ENCODE peak calls at places on chromosomes 11 and 22, in nine cellular contexts. Q, K, T, D, M, E, W, V and O are unnamed samples.
A peak's percentile ranks its signal among the peaks of the same experiment; 100 is the strongest.

GRCh38 chr22:45818130-45819085 is 146.8 kb downstream of the ATXN10 start:
- DNase-seq in V (no peak), W (peak; percentile 63), K (no peak), T (no peak), E (peak; percentile 49), M (no peak), Q (no peak), D (no peak), O (no peak)

GRCh38 chr11:32131321-32131720 is 40.4 kb downstream of the RCN1 start:
- DNase-seq in T (no peak), W (no peak), V (no peak), E (no peak), Q (no peak), D (no peak), K (no peak), M (no peak), O (no peak)

GRCh38 chr22:32541481-32541880 is 66.9 kb downstream of the FBXO7 start:
- DNase-seq in V (no peak), D (no peak), E (no peak), K (no peak), W (no peak), M (no peak), Q (no peak), T (no peak), O (no peak)

GRCh38 chr11:110467556-110467955 is 37.8 kb downstream of the FDX1 start:
- DNase-seq in T (no peak), Q (no peak), M (no peak), K (no peak), E (no peak), V (no peak), W (no peak), D (no peak), O (no peak)

GRCh38 chr11:46972821-46973220 is 36.3 kb downstream of the CSTPP1 start:
- DNase-seq in W (no peak), K (no peak), E (no peak), T (no peak), M (no peak), V (no peak), D (no peak), Q (no peak), O (no peak)

GRCh38 chr11:121864660-121865059 is 251.4 kb downstream of the BLID start:
- DNase-seq in E (no peak), K (no peak), V (no peak), M (no peak), Q (no peak), D (no peak), T (no peak), W (no peak), O (no peak)

GRCh38 chr22:43944670-43945430 is 10.4 kb upstream of the SAMM50 start:
- DNase-seq in M (no peak), T (no peak), V (no peak), E (no peak), D (no peak), Q (no peak), K (no peak), W (no peak), O (no peak)

GRCh38 chr22:20008221-20008995 is 8.2 kb downstream of the ARVCF start:
- DNase-seq in D (no peak), M (no peak), T (no peak), K (no peak), Q (no peak), W (no peak), E (no peak), V (no peak), O (no peak)

GRCh38 chr11:38446336-38446735 is 1848.3 kb upstream of the RAG2 start:
- DNase-seq in V (no peak), Q (no peak), W (no peak), D (no peak), E (no peak), M (no peak), K (no peak), T (no peak), O (no peak)

GRCh38 chr11:61146413-61146812 is 14.8 kb downstream of the VPS37C start:
- DNase-seq in W (no peak), V (no peak), M (no peak), K (no peak), Q (no peak), D (no peak), E (no peak), T (no peak), O (no peak)

GRCh38 chr11:45650166-45651095 is 15.0 kb downstream of the CHST1 start:
- DNase-seq in E (no peak), K (no peak), D (no peak), V (no peak), T (no peak), M (no peak), W (no peak), Q (no peak), O (no peak)

GRCh38 chr11:58762284-58763119 is 30.8 kb upstream of the GLYAT start:
- DNase-seq in T (no peak), Q (no peak), M (no peak), D (no peak), V (no peak), W (no peak), E (no peak), K (no peak), O (no peak)

GRCh38 chr22:40434101-40434500 is 63.7 kb downstream of the SGSM3 start:
- DNase-seq in Q (no peak), K (no peak), E (no peak), M (no peak), V (no peak), W (no peak), T (no peak), D (no peak), O (no peak)

GRCh38 chr11:96339704-96340554 is 3.1 kb downstream of the MAML2 start:
- DNase-seq in Q (no peak), W (no peak), T (no peak), M (no peak), E (peak; percentile 11), V (no peak), D (no peak), K (peak; percentile 8), O (no peak)

GRCh38 chr11:16448123-16448717 is 91.9 kb upstream of the SOX6 start:
- DNase-seq in M (no peak), Q (no peak), K (no peak), D (no peak), E (no peak), V (no peak), W (no peak), T (no peak), O (no peak)

GRCh38 chr11:118912742-118913410 is 12.8 kb downstream of the BCL9L start:
- DNase-seq in Q (no peak), E (no peak), M (no peak), V (peak; percentile 60), T (no peak), W (peak; percentile 46), D (no peak), K (no peak), O (no peak)